ENCODE peak calls at places on chromosomes 16 and 17, in five cellular contexts. One of them, this sample, is unnamed.

GRCh38 chr17:18262641-18263040 is 2.2 kb downstream of the MIEF2 start:
- DNase-seq in RWPE1: no peak
- DNase-seq in uterus: no peak
- DNase-seq in esophagus squamous epithelium: no peak
- DNase-seq in psoas muscle: peak; percentile 54
- DNase-seq in this sample: no peak

GRCh38 chr16:27722892-27723450 is 173.0 kb downstream of the KATNIP start:
- DNase-seq in RWPE1: no peak
- DNase-seq in uterus: no peak
- DNase-seq in esophagus squamous epithelium: no peak
- DNase-seq in psoas muscle: no peak
- DNase-seq in this sample: no peak

GRCh38 chr16:46658925-46659324 is 30.1 kb downstream of the VPS35 start:
- DNase-seq in RWPE1: no peak
- DNase-seq in uterus: no peak
- DNase-seq in esophagus squamous epithelium: no peak
- DNase-seq in psoas muscle: peak; percentile 21
- DNase-seq in this sample: peak; percentile 29

GRCh38 chr17:40315678-40316570 is 6.9 kb downstream of the RARA start:
- DNase-seq in RWPE1: no peak
- DNase-seq in uterus: peak; percentile 22
- DNase-seq in esophagus squamous epithelium: no peak
- DNase-seq in psoas muscle: no peak
- DNase-seq in this sample: no peak

GRCh38 chr16:50202926-50203624 is 50.0 kb downstream of the TENT4B start:
- DNase-seq in RWPE1: peak; percentile 83
- DNase-seq in uterus: peak; percentile 63
- DNase-seq in esophagus squamous epithelium: no peak
- DNase-seq in psoas muscle: no peak
- DNase-seq in this sample: no peak

GRCh38 chr17:8894673-8895578 is 27.5 kb upstream of the PIK3R6 start:
- DNase-seq in RWPE1: peak; percentile 82
- DNase-seq in uterus: no peak
- DNase-seq in esophagus squamous epithelium: no peak
- DNase-seq in psoas muscle: no peak
- DNase-seq in this sample: no peak

GRCh38 chr17:58219789-58220183 is 731 bp upstream of the MKS1 start:
- DNase-seq in RWPE1: peak; percentile 5
- DNase-seq in uterus: no peak
- DNase-seq in esophagus squamous epithelium: no peak
- DNase-seq in psoas muscle: no peak
- DNase-seq in this sample: no peak

GRCh38 chr17:31373150-31374082 is 18.1 kb upstream of the RAB11FIP4 start:
- DNase-seq in RWPE1: peak; percentile 26
- DNase-seq in uterus: no peak
- DNase-seq in esophagus squamous epithelium: no peak
- DNase-seq in psoas muscle: no peak
- DNase-seq in this sample: no peak

GRCh38 chr16:14354561-14355351 is 275.3 kb downstream of the PARN start:
- DNase-seq in RWPE1: no peak
- DNase-seq in uterus: no peak
- DNase-seq in esophagus squamous epithelium: no peak
- DNase-seq in psoas muscle: no peak
- DNase-seq in this sample: no peak

GRCh38 chr16:58459344-58460218 is 40.4 kb upstream of the NDRG4 start:
- DNase-seq in RWPE1: peak; percentile 55
- DNase-seq in uterus: peak; percentile 78
- DNase-seq in esophagus squamous epithelium: no peak
- DNase-seq in psoas muscle: no peak
- DNase-seq in this sample: no peak

GRCh38 chr16:58515871-58516767 is 802 bp downstream of the SETD6 start:
- DNase-seq in RWPE1: peak; percentile 71
- DNase-seq in uterus: no peak
- DNase-seq in esophagus squamous epithelium: no peak
- DNase-seq in psoas muscle: peak; percentile 38
- DNase-seq in this sample: no peak

GRCh38 chr17:37429442-37429841 is 22.8 kb downstream of the TADA2A start:
- DNase-seq in RWPE1: no peak
- DNase-seq in uterus: no peak
- DNase-seq in esophagus squamous epithelium: no peak
- DNase-seq in psoas muscle: no peak
- DNase-seq in this sample: no peak

GRCh38 chr16:84791501-84791900 is 28.3 kb upstream of the CRISPLD2 start:
- DNase-seq in RWPE1: no peak
- DNase-seq in uterus: no peak
- DNase-seq in esophagus squamous epithelium: no peak
- DNase-seq in psoas muscle: no peak
- DNase-seq in this sample: no peak

GRCh38 chr16:78040396-78040795 is 18.0 kb downstream of the CLEC3A start:
- DNase-seq in RWPE1: no peak
- DNase-seq in uterus: no peak
- DNase-seq in esophagus squamous epithelium: no peak
- DNase-seq in psoas muscle: no peak
- DNase-seq in this sample: no peak

GRCh38 chr16:278863-279366 is 1.5 kb upstream of the ARHGDIG start:
- DNase-seq in RWPE1: peak; percentile 61
- DNase-seq in uterus: no peak
- DNase-seq in esophagus squamous epithelium: no peak
- DNase-seq in psoas muscle: no peak
- DNase-seq in this sample: no peak

GRCh38 chr16:87337247-87337646 is 20.1 kb upstream of the C16orf95 start:
- DNase-seq in RWPE1: no peak
- DNase-seq in uterus: no peak
- DNase-seq in esophagus squamous epithelium: no peak
- DNase-seq in psoas muscle: no peak
- DNase-seq in this sample: no peak

GRCh38 chr17:3594056-3594810 is 15.0 kb downstream of the TRPV1 start:
- DNase-seq in RWPE1: no peak
- DNase-seq in uterus: no peak
- DNase-seq in esophagus squamous epithelium: no peak
- DNase-seq in psoas muscle: no peak
- DNase-seq in this sample: peak; percentile 42

GRCh38 chr16:19384656-19385055 is 33.0 kb upstream of the TMC5 start:
- DNase-seq in RWPE1: peak; percentile 74
- DNase-seq in uterus: no peak
- DNase-seq in esophagus squamous epithelium: no peak
- DNase-seq in psoas muscle: no peak
- DNase-seq in this sample: no peak

GRCh38 chr17:63439682-63440081 is 6.4 kb downstream of the CYB561 start:
- DNase-seq in RWPE1: no peak
- DNase-seq in uterus: no peak
- DNase-seq in esophagus squamous epithelium: no peak
- DNase-seq in psoas muscle: no peak
- DNase-seq in this sample: no peak

GRCh38 chr17:68601565-68602266 is 549 bp upstream of the FAM20A start:
- DNase-seq in RWPE1: no peak
- DNase-seq in uterus: no peak
- DNase-seq in esophagus squamous epithelium: no peak
- DNase-seq in psoas muscle: no peak
- DNase-seq in this sample: no peak

GRCh38 chr16:88510091-88510719 is 57.1 kb downstream of the ZFPM1 start:
- DNase-seq in RWPE1: peak; percentile 63
- DNase-seq in uterus: no peak
- DNase-seq in esophagus squamous epithelium: no peak
- DNase-seq in psoas muscle: no peak
- DNase-seq in this sample: no peak

GRCh38 chr17:77311371-77311981 is 170.7 kb downstream of the SEC14L1 start:
- DNase-seq in RWPE1: no peak
- DNase-seq in uterus: no peak
- DNase-seq in esophagus squamous epithelium: no peak
- DNase-seq in psoas muscle: no peak
- DNase-seq in this sample: no peak

GRCh38 chr17:30513346-30513745 is 36.1 kb downstream of the GOSR1 start:
- DNase-seq in RWPE1: no peak
- DNase-seq in uterus: no peak
- DNase-seq in esophagus squamous epithelium: no peak
- DNase-seq in psoas muscle: no peak
- DNase-seq in this sample: no peak

GRCh38 chr16:88282221-88283041 is 100.3 kb upstream of the ZNF469 start:
- DNase-seq in RWPE1: peak; percentile 83
- DNase-seq in uterus: no peak
- DNase-seq in esophagus squamous epithelium: no peak
- DNase-seq in psoas muscle: no peak
- DNase-seq in this sample: no peak

GRCh38 chr16:49452568-49452967 is 79.0 kb downstream of the C16orf78 start:
- DNase-seq in RWPE1: no peak
- DNase-seq in uterus: no peak
- DNase-seq in esophagus squamous epithelium: no peak
- DNase-seq in psoas muscle: no peak
- DNase-seq in this sample: no peak

GRCh38 chr17:79706931-79707382 is 23.8 kb upstream of the ENPP7 start:
- DNase-seq in RWPE1: no peak
- DNase-seq in uterus: peak; percentile 83
- DNase-seq in esophagus squamous epithelium: no peak
- DNase-seq in psoas muscle: no peak
- DNase-seq in this sample: no peak

GRCh38 chr17:79650283-79650682 is 39.4 kb upstream of the RBFOX3 start:
- DNase-seq in RWPE1: no peak
- DNase-seq in uterus: peak; percentile 2
- DNase-seq in esophagus squamous epithelium: no peak
- DNase-seq in psoas muscle: no peak
- DNase-seq in this sample: no peak

GRCh38 chr17:12789976-12790805 is 893 bp downstream of the ARHGAP44 start:
- DNase-seq in RWPE1: peak; percentile 10
- DNase-seq in uterus: peak; percentile 19
- DNase-seq in esophagus squamous epithelium: no peak
- DNase-seq in psoas muscle: no peak
- DNase-seq in this sample: no peak

GRCh38 chr17:18182978-18183333 is 672 bp upstream of the ALKBH5 start:
- DNase-seq in RWPE1: peak; percentile 61
- DNase-seq in uterus: peak; percentile 86
- DNase-seq in esophagus squamous epithelium: peak; percentile 62
- DNase-seq in psoas muscle: peak; percentile 92
- DNase-seq in this sample: peak; percentile 91

GRCh38 chr17:41678907-41679739 is 9.6 kb upstream of the EIF1 start:
- DNase-seq in RWPE1: no peak
- DNase-seq in uterus: no peak
- DNase-seq in esophagus squamous epithelium: no peak
- DNase-seq in psoas muscle: no peak
- DNase-seq in this sample: no peak

GRCh38 chr16:85104147-85104546 is 8.1 kb downstream of the CIBAR2 start:
- DNase-seq in RWPE1: no peak
- DNase-seq in uterus: no peak
- DNase-seq in esophagus squamous epithelium: no peak
- DNase-seq in psoas muscle: no peak
- DNase-seq in this sample: no peak

DNA sequence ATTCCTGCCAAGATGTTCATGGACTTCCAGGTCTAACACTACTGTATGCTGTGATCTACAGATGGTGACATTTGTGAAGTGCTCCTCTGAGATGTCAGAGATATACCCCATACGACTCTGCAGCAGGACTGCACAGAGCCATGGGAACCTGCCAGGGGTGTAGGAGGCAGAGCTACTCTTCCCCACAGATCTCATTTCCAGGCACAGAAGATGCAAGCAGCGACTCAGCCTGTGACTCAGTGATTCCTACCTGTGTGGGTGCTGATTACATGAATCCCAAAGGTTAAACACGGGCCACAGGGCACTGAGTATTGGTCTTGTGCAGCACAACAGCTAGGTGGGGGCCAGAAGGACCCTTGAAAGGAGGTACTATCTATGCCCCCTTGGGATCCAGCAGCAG is 137.0 kb upstream of the SOX9 start:
- DNase-seq in RWPE1: no peak
- DNase-seq in uterus: no peak
- DNase-seq in esophagus squamous epithelium: no peak
- DNase-seq in psoas muscle: no peak
- DNase-seq in this sample: no peak
- H3K27ac ChIP-seq in RWPE1: no peak overlapping the region
- H3K27ac ChIP-seq in uterus: no peak overlapping the region
- H3K27ac ChIP-seq in esophagus squamous epithelium: no peak overlapping the region
- H3K27ac ChIP-seq in psoas muscle: no peak overlapping the region
- H3K27ac ChIP-seq in this sample: no peak overlapping the region

GRCh38 chr16:89656435-89657121 is 930 bp downstream of the CHMP1A start:
- DNase-seq in RWPE1: no peak
- DNase-seq in uterus: no peak
- DNase-seq in esophagus squamous epithelium: no peak
- DNase-seq in psoas muscle: no peak
- DNase-seq in this sample: no peak
- H3K27ac ChIP-seq in RWPE1: peak overlapping the region; percentile 91
- H3K27ac ChIP-seq in uterus: no peak overlapping the region
- H3K27ac ChIP-seq in esophagus squamous epithelium: peak overlapping the region; percentile 92
- H3K27ac ChIP-seq in psoas muscle: peak overlapping the region; percentile 91
- H3K27ac ChIP-seq in this sample: peak overlapping the region; percentile 58

DNA sequence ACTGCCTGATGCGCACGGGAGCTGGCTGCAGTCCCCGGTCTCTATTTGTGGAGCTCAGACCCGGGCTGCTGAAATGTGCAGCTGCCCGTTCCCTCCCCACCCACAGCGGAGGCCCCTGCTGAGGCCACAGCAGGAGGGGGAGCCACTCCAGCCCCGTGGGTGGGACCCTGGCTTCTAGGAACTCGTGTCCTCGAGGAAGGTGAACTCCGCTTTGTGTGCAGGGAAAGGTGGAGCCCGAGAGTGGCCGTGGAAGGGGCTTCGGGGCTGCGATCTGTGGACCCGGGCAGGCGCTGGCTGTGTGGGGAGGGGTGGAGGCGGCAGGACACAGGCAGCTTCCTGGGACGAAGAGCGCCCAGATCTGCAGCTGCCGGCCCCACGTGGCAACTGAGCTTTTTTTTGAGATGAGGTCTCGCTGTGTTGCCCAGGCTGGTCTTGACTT is 2.9 kb downstream of the CCDC154 start:
- DNase-seq in RWPE1: no peak
- DNase-seq in uterus: no peak
- DNase-seq in esophagus squamous epithelium: no peak
- DNase-seq in psoas muscle: no peak
- DNase-seq in this sample: no peak
- H3K27ac ChIP-seq in RWPE1: no peak overlapping the region
- H3K27ac ChIP-seq in uterus: no peak overlapping the region
- H3K27ac ChIP-seq in esophagus squamous epithelium: no peak overlapping the region
- H3K27ac ChIP-seq in psoas muscle: no peak overlapping the region
- H3K27ac ChIP-seq in this sample: no peak overlapping the region

DNA sequence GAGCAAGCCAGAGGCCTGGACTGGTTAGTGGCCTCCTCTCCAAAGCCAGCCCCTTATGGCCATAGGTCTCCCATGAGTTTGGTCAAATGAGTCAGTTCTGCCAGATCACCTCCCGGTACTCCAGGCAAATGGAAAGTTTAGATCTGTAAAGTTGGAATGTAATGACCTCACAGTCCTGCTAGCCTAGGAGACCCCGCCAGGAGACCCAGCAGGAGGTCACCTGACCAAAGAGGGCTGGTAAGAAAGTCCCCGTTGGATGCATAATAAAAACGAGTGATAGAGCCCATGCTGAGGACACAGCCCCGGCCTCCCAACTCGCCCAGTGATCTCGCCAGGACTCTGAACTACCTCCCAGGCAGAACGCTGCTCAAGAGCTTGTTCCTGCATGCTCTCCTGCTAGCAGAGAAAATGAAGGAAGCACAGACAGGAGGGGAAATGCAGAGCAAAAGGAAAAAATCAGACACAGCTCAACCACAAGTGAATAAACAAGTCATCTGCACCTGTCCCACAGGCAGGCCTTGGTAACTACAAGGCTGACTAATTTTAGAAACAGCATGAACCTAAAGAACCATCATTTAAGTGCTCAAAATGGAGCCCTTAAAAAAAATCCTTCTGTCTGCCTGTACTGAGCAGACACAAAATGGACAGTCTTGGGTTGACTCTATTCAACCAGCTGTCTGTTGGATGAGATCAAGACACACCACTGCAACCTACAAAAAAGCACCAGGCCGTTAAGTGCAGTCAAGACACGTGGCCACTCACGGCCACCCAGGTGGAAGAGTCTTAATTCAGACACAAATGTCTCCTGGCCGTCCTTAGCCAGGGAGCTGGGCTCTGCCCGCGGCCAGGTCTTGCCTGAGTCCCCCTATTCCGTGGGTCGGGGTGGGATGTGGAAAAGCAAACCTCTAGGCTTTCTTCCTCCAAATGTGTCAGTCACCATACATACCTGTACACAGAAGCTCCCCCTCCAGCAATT is 9.2 kb downstream of the CDIP1 start:
- DNase-seq in RWPE1: peak; percentile 27
- DNase-seq in uterus: no peak
- DNase-seq in esophagus squamous epithelium: no peak
- DNase-seq in psoas muscle: no peak
- DNase-seq in this sample: no peak
- H3K27ac ChIP-seq in RWPE1: peak overlapping the region; percentile 79
- H3K27ac ChIP-seq in uterus: no peak overlapping the region
- H3K27ac ChIP-seq in esophagus squamous epithelium: peak overlapping the region; percentile 16
- H3K27ac ChIP-seq in psoas muscle: peak overlapping the region; percentile 85
- H3K27ac ChIP-seq in this sample: no peak overlapping the region